ENCODE peak calls at places on chromosomes 16 and 17, in five cellular contexts. M, R, D, K and J are unnamed samples.

GRCh38 chr17:28335959-28336871 is 654 bp downstream of the TNFAIP1 start:
- DNase-seq in K (peak), M (peak), D (peak), R (no peak), J (no peak)

GRCh38 chr17:31572341-31572740 is 180.9 kb downstream of the RAB11FIP4 start:
- DNase-seq in M (no peak), R (no peak), D (no peak), K (no peak), J (no peak)

GRCh38 chr16:88531931-88532433 is 38.2 kb upstream of the ZC3H18 start:
- DNase-seq in M (no peak), D (no peak), R (no peak), K (no peak), J (no peak)

GRCh38 chr16:25996052-25996451 is 304.3 kb downstream of the HS3ST4 start:
- DNase-seq in D (no peak), R (no peak), K (no peak), M (no peak), J (no peak)

GRCh38 chr17:51118330-51119195 is 2.1 kb downstream of the SPAG9 start:
- DNase-seq in R (no peak), D (peak), K (peak), M (no peak), J (no peak)

GRCh38 chr16:25834101-25834500 is 142.3 kb downstream of the HS3ST4 start:
- DNase-seq in K (no peak), M (no peak), R (no peak), D (no peak), J (no peak)

GRCh38 chr16:69494993-69495392 is 70.6 kb downstream of the CYB5B start:
- DNase-seq in M (no peak), R (no peak), D (peak), K (no peak), J (no peak)

GRCh38 chr16:48609453-48610023 is 442 bp downstream of the N4BP1 start:
- DNase-seq in R (no peak), M (peak), K (no peak), D (peak), J (no peak)

GRCh38 chr17:39636927-39637736 is at the start of gene STARD3:
- DNase-seq in K (peak), R (peak), D (peak), M (peak), J (peak)

GRCh38 chr17:9175700-9176467 is 154.6 kb downstream of the NTN1 start:
- DNase-seq in D (no peak), K (no peak), R (no peak), M (no peak), J (no peak)

GRCh38 chr17:63530557-63531021 is 7.4 kb downstream of the KCNH6 start:
- DNase-seq in K (no peak), D (no peak), R (no peak), M (no peak), J (no peak)

GRCh38 chr17:40615295-40615988 is 32.2 kb downstream of the SMARCE1 start:
- DNase-seq in M (peak), D (peak), K (peak), R (no peak), J (peak)

GRCh38 chr16:30488764-30489595 is 16.4 kb downstream of the ITGAL start:
- DNase-seq in R (no peak), K (no peak), D (no peak), M (no peak), J (no peak)

GRCh38 chr17:61625564-61625963 is 34.5 kb upstream of the NACA2 start:
- DNase-seq in M (no peak), K (no peak), R (no peak), D (no peak), J (no peak)

GRCh38 chr16:80946481-80946880 is 60.2 kb downstream of the CMC2 start:
- DNase-seq in D (no peak), K (no peak), M (no peak), R (no peak), J (no peak)

GRCh38 chr17:66191607-66192377 is at the start of gene CEP112:
- DNase-seq in M (peak), R (peak), D (peak), K (no peak), J (peak)

GRCh38 chr17:56601613-56602012 is 8.1 kb downstream of the NOG start:
- DNase-seq in K (no peak), R (no peak), D (no peak), M (no peak), J (no peak)